ENCODE peak calls at places on chromosomes 1 and 21, in four cellular contexts. One of them, this sample, is unnamed.

GRCh38 chr1:114023377-114023776 is 44.1 kb downstream of the OLFML3 start:
- DNase-seq in cardiac fibroblast: no peak
- DNase-seq in fibroblast of villous mesenchyme: no peak
- DNase-seq in effector memory CD4-positive, alpha-beta T cell: no peak
- DNase-seq in this sample: no peak

GRCh38 chr1:13725714-13726175 is 25.8 kb downstream of the PRDM2 start:
- DNase-seq in cardiac fibroblast: peak
- DNase-seq in fibroblast of villous mesenchyme: peak
- DNase-seq in effector memory CD4-positive, alpha-beta T cell: peak
- DNase-seq in this sample: peak

GRCh38 chr1:97247196-97247595 is 525.6 kb downstream of the PTBP2 start:
- DNase-seq in cardiac fibroblast: peak
- DNase-seq in fibroblast of villous mesenchyme: peak
- DNase-seq in effector memory CD4-positive, alpha-beta T cell: no peak
- DNase-seq in this sample: peak

GRCh38 chr1:204520834-204521709 is 4.9 kb downstream of the MDM4 start:
- DNase-seq in cardiac fibroblast: peak
- DNase-seq in fibroblast of villous mesenchyme: peak
- DNase-seq in effector memory CD4-positive, alpha-beta T cell: peak
- DNase-seq in this sample: peak

GRCh38 chr1:160639652-160640051 is 7.2 kb downstream of the SLAMF1 start:
- DNase-seq in cardiac fibroblast: peak
- DNase-seq in fibroblast of villous mesenchyme: peak
- DNase-seq in effector memory CD4-positive, alpha-beta T cell: no peak
- DNase-seq in this sample: no peak

GRCh38 chr1:236913371-236914037 is 90.7 kb downstream of the MT1HL1 start:
- DNase-seq in cardiac fibroblast: no peak
- DNase-seq in fibroblast of villous mesenchyme: no peak
- DNase-seq in effector memory CD4-positive, alpha-beta T cell: no peak
- DNase-seq in this sample: peak

GRCh38 chr1:55061000-55061705 is 21.8 kb downstream of the PCSK9 start:
- DNase-seq in cardiac fibroblast: no peak
- DNase-seq in fibroblast of villous mesenchyme: no peak
- DNase-seq in effector memory CD4-positive, alpha-beta T cell: no peak
- DNase-seq in this sample: no peak

GRCh38 chr1:220123889-220124288 is 30.0 kb downstream of the IARS2 start:
- DNase-seq in cardiac fibroblast: no peak
- DNase-seq in fibroblast of villous mesenchyme: no peak
- DNase-seq in effector memory CD4-positive, alpha-beta T cell: no peak
- DNase-seq in this sample: no peak

GRCh38 chr1:4000811-4001251 is 100.8 kb upstream of the C1orf174 start:
- DNase-seq in cardiac fibroblast: no peak
- DNase-seq in fibroblast of villous mesenchyme: no peak
- DNase-seq in effector memory CD4-positive, alpha-beta T cell: no peak
- DNase-seq in this sample: no peak

GRCh38 chr1:152013664-152014237 is 20.1 kb upstream of the S100A10 start:
- DNase-seq in cardiac fibroblast: peak
- DNase-seq in fibroblast of villous mesenchyme: peak
- DNase-seq in effector memory CD4-positive, alpha-beta T cell: no peak
- DNase-seq in this sample: peak

GRCh38 chr1:111489604-111490003 is 13.8 kb downstream of the ADORA3 start:
- DNase-seq in cardiac fibroblast: peak
- DNase-seq in fibroblast of villous mesenchyme: peak
- DNase-seq in effector memory CD4-positive, alpha-beta T cell: no peak
- DNase-seq in this sample: no peak

GRCh38 chr21:46082638-46083270 is 15.2 kb upstream of the COL6A2 start:
- DNase-seq in cardiac fibroblast: no peak
- DNase-seq in fibroblast of villous mesenchyme: no peak
- DNase-seq in effector memory CD4-positive, alpha-beta T cell: no peak
- DNase-seq in this sample: peak

GRCh38 chr1:244210884-244211558 is 159.9 kb downstream of the ZBTB18 start:
- DNase-seq in cardiac fibroblast: peak
- DNase-seq in fibroblast of villous mesenchyme: no peak
- DNase-seq in effector memory CD4-positive, alpha-beta T cell: no peak
- DNase-seq in this sample: no peak

GRCh38 chr1:15206418-15207030 is 40.5 kb upstream of the FHAD1 start:
- DNase-seq in cardiac fibroblast: no peak
- DNase-seq in fibroblast of villous mesenchyme: no peak
- DNase-seq in effector memory CD4-positive, alpha-beta T cell: no peak
- DNase-seq in this sample: no peak

GRCh38 chr1:2103266-2103900 is 53.2 kb downstream of the PRKCZ start:
- DNase-seq in cardiac fibroblast: no peak
- DNase-seq in fibroblast of villous mesenchyme: no peak
- DNase-seq in effector memory CD4-positive, alpha-beta T cell: no peak
- DNase-seq in this sample: no peak

DNA sequence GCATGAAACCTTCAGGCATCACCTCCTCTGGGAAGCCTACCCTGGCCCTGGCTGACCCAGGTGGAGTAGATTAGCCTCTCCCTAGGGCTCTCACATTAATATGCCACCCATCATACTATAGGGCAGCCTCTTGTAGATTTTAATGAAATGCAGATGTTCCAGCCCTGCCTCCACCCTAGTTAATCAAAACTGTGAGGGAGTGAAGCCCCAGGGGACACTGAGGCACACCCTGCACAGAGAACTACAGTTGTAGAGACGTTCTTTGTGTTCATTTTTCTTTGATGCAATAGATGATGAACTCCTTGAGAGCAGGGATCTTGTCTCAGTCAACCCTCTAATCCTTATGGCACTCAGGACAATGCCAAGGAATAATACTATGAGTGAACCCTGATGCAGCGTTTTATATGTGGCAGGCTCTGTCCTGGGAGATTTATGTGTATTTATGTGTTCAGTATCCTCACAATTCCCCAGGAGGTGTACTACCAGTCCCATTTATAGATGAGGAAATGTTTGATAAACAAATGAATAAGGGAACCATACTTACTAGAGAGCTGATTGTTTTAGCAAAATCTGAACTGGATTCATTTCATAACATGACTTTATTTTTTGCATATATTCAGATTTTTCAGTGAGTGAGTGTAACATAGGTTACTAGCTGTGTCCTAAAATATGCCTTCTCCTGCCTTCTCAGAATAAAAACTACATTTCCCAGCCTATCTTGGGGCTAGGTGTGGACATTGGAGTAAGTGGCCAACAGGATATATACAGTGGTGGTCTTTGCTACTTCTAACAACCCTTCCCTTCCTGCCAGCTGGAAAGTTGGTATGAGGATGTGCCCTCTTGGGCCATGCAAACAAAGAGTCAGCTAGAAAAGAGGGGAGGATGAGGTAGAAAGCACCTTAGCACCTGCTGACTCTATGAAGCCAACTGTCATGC is 23.5 kb upstream of the PRELP start:
- DNase-seq in cardiac fibroblast: no peak
- DNase-seq in fibroblast of villous mesenchyme: no peak
- DNase-seq in effector memory CD4-positive, alpha-beta T cell: no peak
- DNase-seq in this sample: peak
- H3K4me3 ChIP-seq in cardiac fibroblast: no peak
- H3K4me3 ChIP-seq in fibroblast of villous mesenchyme: no peak
- H3K4me3 ChIP-seq in effector memory CD4-positive, alpha-beta T cell: no peak
- H3K4me3 ChIP-seq in this sample: no peak

GRCh38 chr1:26378879-26379251 is 6.3 kb upstream of the ZNF683 start:
- DNase-seq in cardiac fibroblast: no peak
- DNase-seq in fibroblast of villous mesenchyme: no peak
- DNase-seq in effector memory CD4-positive, alpha-beta T cell: no peak
- DNase-seq in this sample: no peak

GRCh38 chr1:26373789-26374188 is 1.2 kb upstream of the ZNF683 start:
- DNase-seq in cardiac fibroblast: no peak
- DNase-seq in fibroblast of villous mesenchyme: no peak
- DNase-seq in effector memory CD4-positive, alpha-beta T cell: no peak
- DNase-seq in this sample: no peak

GRCh38 chr1:26376050-26376449 is 3.5 kb upstream of the ZNF683 start:
- DNase-seq in cardiac fibroblast: no peak
- DNase-seq in fibroblast of villous mesenchyme: no peak
- DNase-seq in effector memory CD4-positive, alpha-beta T cell: no peak
- DNase-seq in this sample: no peak

GRCh38 chr1:26375081-26375480 is 2.5 kb upstream of the ZNF683 start:
- DNase-seq in cardiac fibroblast: no peak
- DNase-seq in fibroblast of villous mesenchyme: no peak
- DNase-seq in effector memory CD4-positive, alpha-beta T cell: no peak
- DNase-seq in this sample: no peak

GRCh38 chr1:26378088-26378878 is 5.7 kb upstream of the ZNF683 start:
- DNase-seq in cardiac fibroblast: peak
- DNase-seq in fibroblast of villous mesenchyme: peak
- DNase-seq in effector memory CD4-positive, alpha-beta T cell: peak
- DNase-seq in this sample: peak
- H3K4me3 ChIP-seq in cardiac fibroblast: no peak
- H3K4me3 ChIP-seq in fibroblast of villous mesenchyme: peak
- H3K4me3 ChIP-seq in effector memory CD4-positive, alpha-beta T cell: peak
- H3K4me3 ChIP-seq in this sample: peak

GRCh38 chr1:214422137-214422671 is 129.2 kb downstream of the PTPN14 start:
- DNase-seq in cardiac fibroblast: peak
- DNase-seq in fibroblast of villous mesenchyme: peak
- DNase-seq in effector memory CD4-positive, alpha-beta T cell: no peak
- DNase-seq in this sample: peak

GRCh38 chr1:214425101-214425500 is 126.3 kb downstream of the PTPN14 start:
- DNase-seq in cardiac fibroblast: no peak
- DNase-seq in fibroblast of villous mesenchyme: no peak
- DNase-seq in effector memory CD4-positive, alpha-beta T cell: no peak
- DNase-seq in this sample: no peak

GRCh38 chr1:214420341-214420740 is 131.1 kb downstream of the PTPN14 start:
- DNase-seq in cardiac fibroblast: no peak
- DNase-seq in fibroblast of villous mesenchyme: no peak
- DNase-seq in effector memory CD4-positive, alpha-beta T cell: no peak
- DNase-seq in this sample: no peak

GRCh38 chr1:214420833-214421232 is 130.6 kb downstream of the PTPN14 start:
- DNase-seq in cardiac fibroblast: no peak
- DNase-seq in fibroblast of villous mesenchyme: no peak
- DNase-seq in effector memory CD4-positive, alpha-beta T cell: no peak
- DNase-seq in this sample: no peak

DNA sequence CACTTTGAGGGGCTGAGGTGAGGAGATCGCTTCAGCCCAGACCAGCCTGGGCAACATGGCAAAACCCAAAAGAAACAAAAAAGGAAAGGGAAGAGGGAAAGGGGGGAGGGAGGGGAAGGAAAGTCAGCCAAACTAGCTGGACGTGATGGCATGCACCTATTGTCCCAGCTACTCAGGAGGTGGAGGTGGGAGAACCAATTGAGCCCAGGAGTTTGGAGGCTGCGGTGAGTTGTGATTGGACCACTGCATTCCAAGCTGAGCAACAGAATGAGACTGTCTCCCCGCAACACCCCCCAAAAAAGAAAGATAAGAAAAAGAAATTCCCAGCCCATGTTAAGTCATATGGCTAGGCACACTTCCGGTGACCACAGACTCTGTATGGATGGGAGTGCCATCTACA is 128.4 kb downstream of the PTPN14 start:
- DNase-seq in cardiac fibroblast: no peak
- DNase-seq in fibroblast of villous mesenchyme: no peak
- DNase-seq in effector memory CD4-positive, alpha-beta T cell: no peak
- DNase-seq in this sample: no peak
- H3K4me3 ChIP-seq in cardiac fibroblast: no peak
- H3K4me3 ChIP-seq in fibroblast of villous mesenchyme: no peak
- H3K4me3 ChIP-seq in effector memory CD4-positive, alpha-beta T cell: no peak
- H3K4me3 ChIP-seq in this sample: no peak

DNA sequence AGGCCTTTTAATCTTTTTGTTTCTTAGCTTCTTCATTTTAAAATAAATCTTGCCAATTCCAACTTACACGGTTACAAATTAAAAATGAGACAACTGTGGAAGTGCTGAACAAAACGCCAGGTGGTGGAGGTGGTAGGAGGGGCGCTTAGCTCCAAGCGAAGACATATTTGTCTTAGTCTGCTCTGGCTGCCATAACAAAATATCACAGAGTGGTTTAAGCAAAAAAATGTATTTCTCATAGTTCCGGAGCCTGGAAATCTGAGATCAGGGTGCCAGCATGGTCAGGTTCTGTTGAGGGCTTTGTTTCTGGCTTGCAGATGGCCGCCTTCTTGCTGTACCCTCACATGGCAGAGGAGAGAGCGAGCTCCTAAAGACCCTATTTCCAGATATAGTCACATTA is 14.9 kb downstream of the IER5 start:
- DNase-seq in cardiac fibroblast: no peak
- DNase-seq in fibroblast of villous mesenchyme: no peak
- DNase-seq in effector memory CD4-positive, alpha-beta T cell: no peak
- DNase-seq in this sample: no peak
- H3K4me3 ChIP-seq in cardiac fibroblast: no peak
- H3K4me3 ChIP-seq in fibroblast of villous mesenchyme: peak
- H3K4me3 ChIP-seq in effector memory CD4-positive, alpha-beta T cell: no peak
- H3K4me3 ChIP-seq in this sample: no peak